ENCODE peak calls at places on chromosomes 4 and X, in seven cellular contexts. N, R, A, P, K, D and B are unnamed samples.

GRCh38 chr4:143531773-143532491 is 18.4 kb downstream of the SMARCA5 start:
- DNase-seq in P (no peak), R (no peak), A (no peak), K (no peak), D (no peak), N (no peak), B (no peak)

GRCh38 chr4:39048291-39048690 is 13.7 kb upstream of the KLHL5 start:
- DNase-seq in D (no peak), R (no peak), K (no peak), P (no peak), A (no peak), N (no peak), B (no peak)

GRCh38 chr4:44760142-44760898 is 34.0 kb upstream of the GNPDA2 start:
- DNase-seq in A (no peak), P (peak), D (no peak), R (peak), N (peak), K (no peak), B (peak)

GRCh38 chr4:866761-867390 is 40.9 kb upstream of the CPLX1 start:
- DNase-seq in R (peak), A (no peak), P (no peak), N (no peak), K (no peak), D (no peak), B (no peak)

GRCh38 chr4:78357122-78357521 is 194.4 kb upstream of the ANXA3 start:
- DNase-seq in N (no peak), R (no peak), A (no peak), D (no peak), K (no peak), P (no peak), B (no peak)

GRCh38 chrX:39969099-39969825 is 128.5 kb downstream of the BCOR start:
- DNase-seq in A (no peak), R (no peak), N (no peak), D (no peak), P (no peak), K (peak), B (no peak)

GRCh38 chr4:73021634-73022033 is 47.9 kb downstream of the COX18 start:
- DNase-seq in K (no peak), D (no peak), P (peak), R (peak), N (peak), A (no peak), B (peak)

GRCh38 chrX:63506320-63506719 is 155.2 kb upstream of the SPIN4 start:
- DNase-seq in K (no peak), A (no peak), N (peak), P (peak), R (peak), D (no peak), B (peak)

GRCh38 chr4:132238697-132239096 is 910.4 kb upstream of the PCDH10 start:
- DNase-seq in K (no peak), D (no peak), N (no peak), P (no peak), A (no peak), R (no peak), B (no peak)

GRCh38 chr4:120685756-120686278 is 236.7 kb downstream of the PRDM5 start:
- DNase-seq in D (no peak), A (no peak), K (no peak), P (no peak), R (no peak), N (no peak), B (no peak)

GRCh38 chr4:173575482-173576152 is 45.6 kb upstream of the HAND2 start:
- DNase-seq in N (no peak), A (no peak), D (no peak), P (no peak), R (no peak), K (no peak), B (no peak)

GRCh38 chr4:83010111-83010521 is 507 bp downstream of the LIN54 start:
- DNase-seq in K (peak), A (no peak), N (no peak), P (peak), R (peak), D (no peak), B (peak)

GRCh38 chr4:182643801-182644311 is 273.3 kb downstream of the DCTD start:
- DNase-seq in K (no peak), P (no peak), D (peak), R (no peak), N (no peak), A (no peak), B (peak)

GRCh38 chr4:51932261-51932660 is 87.9 kb downstream of the LRRC66 start:
- DNase-seq in N (no peak), R (no peak), D (no peak), A (no peak), K (no peak), P (no peak), B (peak)

GRCh38 chr4:176498857-176499256 is 179.1 kb downstream of the SPCS3 start:
- DNase-seq in A (no peak), K (no peak), N (peak), R (no peak), P (no peak), D (no peak), B (no peak)

GRCh38 chrX:17579021-17579420 is 158.3 kb upstream of the SCML1 start:
- DNase-seq in D (no peak), A (no peak), R (no peak), P (no peak), N (no peak), K (no peak), B (peak)

GRCh38 chr4:55238407-55238806 is 107.6 kb upstream of the SRD5A3 start:
- DNase-seq in D (no peak), A (no peak), R (no peak), N (no peak), P (no peak), K (no peak), B (no peak)

GRCh38 chrX:7147431-7147977 is at the start of gene STS:
- DNase-seq in R (peak), K (peak), A (peak), P (no peak), N (no peak), D (no peak), B (no peak)

GRCh38 chr4:168633071-168633470 is 136.2 kb downstream of the PALLD start:
- DNase-seq in K (no peak), P (no peak), N (no peak), D (no peak), R (no peak), A (no peak), B (no peak)

GRCh38 chr4:152975615-152976465 is 39.7 kb downstream of the FHDC1 start:
- DNase-seq in D (no peak), P (no peak), N (no peak), R (no peak), K (no peak), A (no peak), B (no peak)

GRCh38 chr4:131091896-131092295 is 1995.9 kb downstream of the C4orf33 start:
- DNase-seq in K (no peak), D (no peak), R (peak), A (no peak), P (peak), N (peak), B (peak)

GRCh38 chrX:40933132-40934078 is 151.8 kb upstream of the USP9X start:
- DNase-seq in A (no peak), D (peak), K (no peak), P (peak), R (no peak), N (peak), B (peak)

GRCh38 chrX:135463937-135464336 is 42.2 kb downstream of the SMIM10L2A start:
- DNase-seq in P (no peak), K (no peak), R (no peak), A (no peak), N (peak), D (no peak), B (no peak)

GRCh38 chr4:148376151-148376550 is 66.1 kb downstream of the NR3C2 start:
- DNase-seq in R (peak), A (peak), D (peak), K (peak), P (no peak), N (peak), B (no peak)

GRCh38 chr4:175540151-175540550 is 271.9 kb downstream of the GPM6A start:
- DNase-seq in A (no peak), N (no peak), D (no peak), R (peak), P (no peak), K (no peak), B (no peak)

GRCh38 chr4:77695769-77696168 is 90.1 kb downstream of the CXCL13 start:
- DNase-seq in R (peak), A (no peak), K (no peak), N (peak), D (no peak), P (no peak), B (peak)

GRCh38 chr4:1768367-1769034 is 24.6 kb upstream of the FGFR3 start:
- DNase-seq in K (no peak), P (no peak), A (peak), D (no peak), R (no peak), N (no peak), B (no peak)

GRCh38 chr4:174674305-174674840 is 152.1 kb upstream of the HPGD start:
- DNase-seq in P (no peak), K (no peak), N (peak), D (no peak), R (no peak), A (no peak), B (no peak)

GRCh38 chrX:127884921-127885320 is 167.3 kb downstream of the ACTRT1 start:
- DNase-seq in P (no peak), A (no peak), R (no peak), D (no peak), K (no peak), N (no peak), B (no peak)

GRCh38 chrX:127888767-127889166 is 163.4 kb downstream of the ACTRT1 start:
- DNase-seq in R (no peak), D (no peak), P (no peak), N (no peak), K (no peak), A (no peak), B (no peak)
- TF ChIP-seq CTCF in R (no peak), D (no peak), P (no peak), N (no peak), K (no peak), A (no peak), B (no peak)

DNA sequence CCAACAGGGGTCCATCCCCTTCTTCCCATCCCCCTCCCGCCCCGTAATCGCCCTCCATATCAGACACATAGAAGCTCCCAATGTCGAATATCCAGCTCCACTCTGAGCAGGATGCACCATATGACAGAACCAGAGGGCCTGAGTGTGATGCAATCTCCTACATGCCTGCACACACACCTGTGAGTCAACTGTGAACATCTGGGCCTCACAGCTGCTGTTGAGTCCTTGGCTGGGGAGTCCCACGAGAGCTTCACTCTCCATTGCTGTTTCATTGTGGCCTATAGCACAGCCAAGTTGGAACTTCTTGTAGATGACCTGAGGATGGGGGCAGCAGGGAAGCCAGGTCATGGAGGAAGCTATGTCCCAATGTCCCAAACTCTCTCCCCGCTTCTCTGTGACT is 8.2 kb downstream of the SLC38A5 start:
- DNase-seq in N (no peak), D (no peak), P (peak), K (no peak), R (peak), A (no peak), B (no peak)
- TF ChIP-seq CTCF in N (no peak), D (no peak), P (no peak), K (no peak), R (no peak), A (no peak), B (no peak)

GRCh38 chr4:7151668-7152227 is 40.6 kb upstream of the SORCS2 start:
- DNase-seq in R (no peak), N (no peak), D (no peak), P (no peak), A (no peak), K (no peak), B (no peak)
- TF ChIP-seq CTCF in R (peak), N (peak), D (no peak), P (no peak), A (no peak), K (no peak), B (peak)

DNA sequence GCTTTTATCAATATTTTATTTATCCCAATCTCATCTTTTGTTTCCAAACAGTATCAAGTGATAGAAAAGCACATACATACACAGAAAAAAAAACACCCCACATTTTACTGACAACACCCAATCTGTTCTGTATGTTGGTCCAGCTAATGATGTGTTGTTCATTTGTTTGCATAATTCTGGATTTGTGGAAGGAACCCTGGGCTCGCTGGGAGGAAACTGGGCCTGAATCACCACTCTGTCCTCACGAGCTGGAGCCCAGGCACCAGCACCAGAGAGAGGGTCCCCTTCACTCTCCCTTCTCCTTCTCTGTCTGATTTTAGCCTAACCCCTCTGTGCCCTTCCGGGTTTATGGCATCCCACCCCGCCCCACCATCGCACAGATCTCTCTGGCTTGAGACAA is 79.8 kb downstream of the PSAPL1 start:
- DNase-seq in K (no peak), P (no peak), A (no peak), N (no peak), D (no peak), R (no peak), B (no peak)
- TF ChIP-seq CTCF in K (no peak), P (no peak), A (no peak), N (no peak), D (no peak), R (no peak), B (no peak)

GRCh38 chrX:49116076-49116475 is 7.5 kb downstream of the GPKOW start:
- DNase-seq in K (no peak), P (no peak), R (no peak), N (no peak), D (no peak), A (no peak), B (no peak)

GRCh38 chrX:49117597-49117996 is 5.9 kb downstream of the GPKOW start:
- DNase-seq in N (no peak), P (no peak), D (no peak), A (no peak), R (no peak), K (no peak), B (no peak)

GRCh38 chrX:49122499-49122898 is 1.0 kb downstream of the GPKOW start:
- DNase-seq in A (no peak), N (no peak), K (no peak), R (no peak), P (no peak), D (no peak), B (no peak)

GRCh38 chrX:49120104-49120503 is 3.4 kb downstream of the GPKOW start:
- DNase-seq in P (no peak), A (no peak), K (no peak), N (peak), R (no peak), D (no peak), B (no peak)
- TF ChIP-seq CTCF in P (no peak), A (no peak), K (no peak), N (peak), R (peak), D (no peak), B (no peak)

GRCh38 chr4:74623041-74623440 is 171.3 kb downstream of the BTC start:
- DNase-seq in P (peak), R (peak), N (peak), A (no peak), D (no peak), K (no peak), B (peak)
- TF ChIP-seq CTCF in P (no peak), R (peak), N (peak), A (peak), D (no peak), K (peak), B (peak)

GRCh38 chr4:92551616-92552015 is 247.8 kb downstream of the GRID2 start:
- DNase-seq in A (no peak), N (no peak), K (no peak), P (no peak), R (no peak), D (no peak), B (no peak)
- TF ChIP-seq CTCF in A (no peak), N (no peak), K (no peak), P (no peak), R (no peak), D (no peak), B (no peak)